ENCODE peak calls at places on chromosomes 7 and 10, in seven cellular contexts. One of them, this sample, is unnamed.

GRCh38 chr7:16810112-16810511 is 5.3 kb upstream of the AGR2 start:
- DNase-seq in transverse colon: no peak
- DNase-seq in adrenal gland: no peak
- DNase-seq in spleen: no peak
- DNase-seq in A549: no peak
- DNase-seq in MM.1S: no peak
- DNase-seq in Panc1: no peak
- DNase-seq in this sample: no peak

GRCh38 chr10:80457554-80458262 is 3.6 kb downstream of the TSPAN14 start:
- DNase-seq in transverse colon: no peak
- DNase-seq in adrenal gland: no peak
- DNase-seq in spleen: peak
- DNase-seq in A549: no peak
- DNase-seq in MM.1S: no peak
- DNase-seq in Panc1: no peak
- DNase-seq in this sample: no peak

GRCh38 chr7:74606101-74606908 is 51.2 kb upstream of the GTF2I start:
- DNase-seq in transverse colon: peak
- DNase-seq in adrenal gland: peak
- DNase-seq in spleen: peak
- DNase-seq in A549: no peak
- DNase-seq in MM.1S: peak
- DNase-seq in Panc1: no peak
- DNase-seq in this sample: no peak

GRCh38 chr10:73117976-73118743 is 7.9 kb downstream of the NUDT13 start:
- DNase-seq in transverse colon: no peak
- DNase-seq in adrenal gland: no peak
- DNase-seq in spleen: no peak
- DNase-seq in A549: peak
- DNase-seq in MM.1S: peak
- DNase-seq in Panc1: no peak
- DNase-seq in this sample: no peak

GRCh38 chr7:158471716-158472115 is 115.9 kb downstream of the PTPRN2 start:
- DNase-seq in transverse colon: no peak
- DNase-seq in adrenal gland: no peak
- DNase-seq in spleen: no peak
- DNase-seq in A549: no peak
- DNase-seq in MM.1S: no peak
- DNase-seq in Panc1: no peak
- DNase-seq in this sample: no peak

GRCh38 chr10:108544500-108545120 is 1378.7 kb downstream of the XPNPEP1 start:
- DNase-seq in transverse colon: peak
- DNase-seq in adrenal gland: peak
- DNase-seq in spleen: peak
- DNase-seq in A549: peak
- DNase-seq in MM.1S: peak
- DNase-seq in Panc1: peak
- DNase-seq in this sample: no peak

GRCh38 chr10:117004627-117005453 is at the start of gene SHTN1:
- DNase-seq in transverse colon: peak
- DNase-seq in adrenal gland: peak
- DNase-seq in spleen: peak
- DNase-seq in A549: peak
- DNase-seq in MM.1S: peak
- DNase-seq in Panc1: peak
- DNase-seq in this sample: no peak

GRCh38 chr7:109003742-109004141 is 434.1 kb downstream of the DNAJB9 start:
- DNase-seq in transverse colon: no peak
- DNase-seq in adrenal gland: no peak
- DNase-seq in spleen: no peak
- DNase-seq in A549: no peak
- DNase-seq in MM.1S: no peak
- DNase-seq in Panc1: no peak
- DNase-seq in this sample: no peak

GRCh38 chr7:28629216-28629848 is 217.0 kb downstream of the CREB5 start:
- DNase-seq in transverse colon: no peak
- DNase-seq in adrenal gland: no peak
- DNase-seq in spleen: no peak
- DNase-seq in A549: no peak
- DNase-seq in MM.1S: no peak
- DNase-seq in Panc1: no peak
- DNase-seq in this sample: no peak

GRCh38 chr10:19932806-19933371 is 116.7 kb downstream of the PLXDC2 start:
- DNase-seq in transverse colon: no peak
- DNase-seq in adrenal gland: no peak
- DNase-seq in spleen: no peak
- DNase-seq in A549: no peak
- DNase-seq in MM.1S: no peak
- DNase-seq in Panc1: no peak
- DNase-seq in this sample: no peak

GRCh38 chr10:19929466-19930140 is 113.4 kb downstream of the PLXDC2 start:
- DNase-seq in transverse colon: no peak
- DNase-seq in adrenal gland: peak
- DNase-seq in spleen: no peak
- DNase-seq in A549: no peak
- DNase-seq in MM.1S: no peak
- DNase-seq in Panc1: no peak
- DNase-seq in this sample: peak

GRCh38 chr10:19933772-19934171 is 117.5 kb downstream of the PLXDC2 start:
- DNase-seq in transverse colon: no peak
- DNase-seq in adrenal gland: no peak
- DNase-seq in spleen: no peak
- DNase-seq in A549: no peak
- DNase-seq in MM.1S: no peak
- DNase-seq in Panc1: no peak
- DNase-seq in this sample: no peak

GRCh38 chr10:19931886-19932285 is 115.7 kb downstream of the PLXDC2 start:
- DNase-seq in transverse colon: no peak
- DNase-seq in adrenal gland: no peak
- DNase-seq in spleen: no peak
- DNase-seq in A549: no peak
- DNase-seq in MM.1S: no peak
- DNase-seq in Panc1: no peak
- DNase-seq in this sample: no peak

DNA sequence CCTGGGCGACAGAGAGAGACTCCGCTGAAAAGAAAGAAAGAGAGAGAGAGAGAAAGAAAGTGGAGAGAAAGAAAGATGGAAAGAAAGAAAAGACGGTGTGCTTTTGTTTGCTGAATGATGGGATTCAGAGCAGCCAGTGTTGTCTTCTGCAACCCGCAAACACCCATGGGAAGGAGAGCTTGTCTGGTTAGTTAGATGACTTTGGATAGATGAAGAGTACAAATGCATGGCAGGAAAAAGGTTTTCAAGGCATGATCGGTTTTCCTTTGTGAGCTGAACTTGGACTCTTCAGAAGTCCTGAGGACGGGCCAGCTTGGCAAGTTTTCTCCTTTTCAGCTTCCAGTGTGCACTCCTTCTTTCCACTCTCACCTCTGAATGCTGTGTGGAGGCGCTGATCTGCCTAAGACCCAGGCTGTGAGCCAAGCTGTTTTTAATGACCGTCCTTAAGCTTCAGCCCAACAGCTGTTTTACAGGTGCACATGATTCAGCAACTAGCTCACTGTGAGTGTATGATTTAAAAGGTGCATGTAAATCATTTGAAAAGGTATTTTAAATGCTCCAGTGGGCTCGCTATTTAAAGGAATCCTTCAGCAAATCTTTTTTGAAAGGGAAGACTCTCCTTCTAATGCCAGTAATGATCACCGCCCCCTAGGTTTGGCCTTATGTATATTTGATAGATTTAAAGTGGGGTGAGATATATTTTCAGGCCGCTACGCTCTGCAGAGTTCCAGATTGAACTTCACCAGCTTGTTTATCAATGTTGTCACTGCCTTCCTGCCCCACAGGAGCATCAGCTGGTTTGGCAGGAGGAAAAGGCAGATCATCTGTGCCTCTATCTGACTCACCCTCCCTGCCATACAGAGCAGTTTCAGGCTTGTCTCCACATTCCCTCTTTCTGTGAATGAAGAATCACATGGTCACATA is 115.0 kb downstream of the PLXDC2 start:
- DNase-seq in transverse colon: peak
- DNase-seq in adrenal gland: peak
- DNase-seq in spleen: no peak
- DNase-seq in A549: no peak
- DNase-seq in MM.1S: no peak
- DNase-seq in Panc1: no peak
- DNase-seq in this sample: peak
- TF ChIP-seq CTCF in transverse colon: no peak
- TF ChIP-seq CTCF in adrenal gland: no peak
- TF ChIP-seq CTCF in spleen: no peak
- TF ChIP-seq CTCF in A549: no peak
- TF ChIP-seq CTCF in MM.1S: no peak
- TF ChIP-seq CTCF in Panc1: no peak
- TF ChIP-seq CTCF in this sample: no peak

DNA sequence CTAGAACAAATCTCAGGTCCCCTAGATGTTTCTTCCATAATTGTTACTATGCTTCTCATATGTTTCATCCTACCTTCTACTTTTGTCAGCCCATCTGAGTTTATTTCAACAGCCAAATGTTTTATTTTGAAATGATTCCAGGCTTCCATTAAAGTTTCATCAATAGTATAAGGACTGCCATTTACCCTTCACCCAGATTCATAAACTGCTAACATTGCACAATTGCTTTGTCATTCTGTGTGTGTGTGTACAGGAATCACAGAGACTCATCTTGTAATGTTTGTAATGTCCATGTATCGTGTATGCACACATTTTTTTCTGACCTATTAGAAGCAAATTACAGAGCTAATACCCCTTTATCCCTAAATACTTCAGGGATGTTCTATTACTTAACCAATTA is 25.5 kb downstream of the MMRN2 start:
- DNase-seq in transverse colon: no peak
- DNase-seq in adrenal gland: no peak
- DNase-seq in spleen: no peak
- DNase-seq in A549: no peak
- DNase-seq in MM.1S: no peak
- DNase-seq in Panc1: no peak
- DNase-seq in this sample: no peak
- H3K27ac ChIP-seq in transverse colon: no peak
- H3K27ac ChIP-seq in adrenal gland: no peak
- H3K27ac ChIP-seq in spleen: no peak
- H3K27ac ChIP-seq in A549: no peak
- H3K27ac ChIP-seq in MM.1S: no peak
- H3K27ac ChIP-seq in Panc1: no peak
- H3K27ac ChIP-seq in this sample: no peak

GRCh38 chr10:68330852-68331454 is 911 bp upstream of the HNRNPH3 start:
- DNase-seq in transverse colon: peak
- DNase-seq in adrenal gland: peak
- DNase-seq in spleen: peak
- DNase-seq in A549: peak
- DNase-seq in MM.1S: no peak
- DNase-seq in Panc1: no peak
- DNase-seq in this sample: no peak

GRCh38 chr10:68332259-68333057 is at the start of gene PBLD:
- DNase-seq in transverse colon: peak
- DNase-seq in adrenal gland: peak
- DNase-seq in spleen: peak
- DNase-seq in A549: peak
- DNase-seq in MM.1S: peak
- DNase-seq in Panc1: peak
- DNase-seq in this sample: no peak

GRCh38 chr10:68333452-68333851 is 724 bp upstream of the PBLD start:
- DNase-seq in transverse colon: no peak
- DNase-seq in adrenal gland: no peak
- DNase-seq in spleen: no peak
- DNase-seq in A549: no peak
- DNase-seq in MM.1S: no peak
- DNase-seq in Panc1: no peak
- DNase-seq in this sample: no peak

GRCh38 chr10:68333058-68333395 is 299 bp upstream of the PBLD start:
- DNase-seq in transverse colon: no peak
- DNase-seq in adrenal gland: no peak
- DNase-seq in spleen: no peak
- DNase-seq in A549: no peak
- DNase-seq in MM.1S: no peak
- DNase-seq in Panc1: no peak
- DNase-seq in this sample: no peak

GRCh38 chr10:68331455-68332258 is at the start of gene HNRNPH3:
- DNase-seq in transverse colon: peak
- DNase-seq in adrenal gland: peak
- DNase-seq in spleen: peak
- DNase-seq in A549: peak
- DNase-seq in MM.1S: peak
- DNase-seq in Panc1: peak
- DNase-seq in this sample: peak
- TF ChIP-seq CTCF in transverse colon: peak
- TF ChIP-seq CTCF in adrenal gland: no peak
- TF ChIP-seq CTCF in spleen: peak
- TF ChIP-seq CTCF in A549: no peak
- TF ChIP-seq CTCF in MM.1S: no peak
- TF ChIP-seq CTCF in Panc1: no peak
- TF ChIP-seq CTCF in this sample: no peak

DNA sequence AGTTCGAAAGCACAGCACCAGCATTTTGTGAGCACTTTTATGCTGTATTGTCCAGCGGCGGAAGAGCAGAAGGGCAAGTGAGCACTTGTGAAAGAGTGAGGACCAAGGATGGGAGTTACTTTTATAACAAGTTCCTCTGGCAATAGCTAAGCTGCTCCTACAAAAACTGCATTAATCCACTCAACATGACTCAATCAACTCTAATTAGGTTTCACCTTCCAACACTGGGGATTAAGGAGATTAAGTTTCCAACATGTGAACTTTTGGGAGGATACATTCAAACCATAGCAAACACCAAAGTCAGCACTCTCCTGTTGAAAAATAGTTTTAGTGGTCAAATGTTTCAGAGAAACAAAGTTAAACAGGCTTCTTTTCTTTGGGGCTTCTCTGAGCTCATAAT is 844.5 kb downstream of the REEP3 start:
- DNase-seq in transverse colon: no peak
- DNase-seq in adrenal gland: no peak
- DNase-seq in spleen: no peak
- DNase-seq in A549: no peak
- DNase-seq in MM.1S: no peak
- DNase-seq in Panc1: no peak
- DNase-seq in this sample: no peak
- H3K27ac ChIP-seq in transverse colon: no peak
- H3K27ac ChIP-seq in adrenal gland: no peak
- H3K27ac ChIP-seq in spleen: peak
- H3K27ac ChIP-seq in A549: no peak
- H3K27ac ChIP-seq in MM.1S: no peak
- H3K27ac ChIP-seq in Panc1: no peak
- H3K27ac ChIP-seq in this sample: no peak